ENCODE peak calls at places on chromosomes 5 and 9, in five cellular contexts. J is right lobe of liver, D is upper lobe of right lung, H is heart right ventricle, K is A549. W is an unnamed sample. For H3K4me1, the result is how much of the 10 kb centered on the place peaks cover.

GRCh38 chr5:142576303-142576702 is 109.6 kb downstream of the FGF1 start:
- DNase-seq in J (no peak), D (no peak), H (no peak), K (no peak), W (no peak)

GRCh38 chr9:109604036-109604600 is 106.0 kb upstream of the PTPN3 start:
- DNase-seq in J (no peak), D (no peak), H (no peak), K (no peak), W (no peak)

GRCh38 chr5:64971990-64972389 is 203.3 kb downstream of the CWC27 start:
- DNase-seq in J (no peak), D (no peak), H (no peak), K (no peak), W (no peak)

GRCh38 chr9:129664664-129665007 is 811 bp upstream of the PRRX2 start:
- DNase-seq in J (no peak), D (no peak), H (no peak), K (no peak), W (no peak)

GRCh38 chr5:94849324-94849723 is 230.9 kb downstream of the SLF1 start:
- DNase-seq in J (no peak), D (no peak), H (no peak), K (no peak), W (no peak)

GRCh38 chr5:93746406-93747056 is 5.1 kb upstream of the POU5F2 start:
- DNase-seq in J (no peak), D (no peak), H (no peak), K (no peak), W (no peak)

GRCh38 chr5:111820072-111820471 is 63.1 kb upstream of the NREP start:
- DNase-seq in J (no peak), D (no peak), H (no peak), K (no peak), W (no peak)

GRCh38 chr5:109989161-109989560 is 299.4 kb downstream of the MAN2A1 start:
- DNase-seq in J (no peak), D (no peak), H (no peak), K (no peak), W (no peak)

GRCh38 chr9:117413346-117414219 is 1.3 kb downstream of the ASTN2 start:
- DNase-seq in J (no peak), D (no peak), H (no peak), K (no peak), W (no peak)

GRCh38 chr9:118009585-118009984 is 305.4 kb downstream of the TLR4 start:
- DNase-seq in J (no peak), D (no peak), H (no peak), K (no peak), W (no peak)

GRCh38 chr5:72478684-72479083 is 28.5 kb downstream of the ZNF366 start:
- DNase-seq in J (no peak), D (no peak), H (no peak), K (no peak), W (no peak)

GRCh38 chr9:98884849-98885248 is 58.9 kb upstream of the COL15A1 start:
- DNase-seq in J (no peak), D (no peak), H (no peak), K (no peak), W (no peak)

GRCh38 chr5:45385321-45386058 is 310.7 kb downstream of the HCN1 start:
- DNase-seq in J (no peak), D (no peak), H (no peak), K (no peak), W (peak)

GRCh38 chr5:68252678-68253520 is 37.3 kb downstream of the PIK3R1 start:
- DNase-seq in J (no peak), D (no peak), H (peak), K (peak), W (peak)

DNA sequence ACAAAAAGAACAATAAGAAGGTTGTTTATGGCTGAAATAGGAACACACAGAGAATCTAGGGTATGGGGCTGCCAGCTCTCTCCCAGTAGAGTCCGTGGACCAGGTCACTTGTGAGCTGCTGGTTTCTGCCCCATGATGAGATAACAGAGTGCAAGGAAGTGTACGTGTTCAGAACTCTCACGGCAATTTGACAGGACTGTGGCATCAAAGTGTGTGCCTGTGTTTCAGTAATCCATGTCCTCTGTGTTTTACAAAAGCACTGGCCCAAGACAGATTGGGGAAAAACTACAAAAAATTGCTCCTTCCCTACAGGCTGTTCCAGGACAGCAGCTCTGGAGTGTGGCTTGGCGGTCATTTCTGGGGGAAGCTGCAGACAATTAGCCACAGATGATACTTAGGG is 184.6 kb downstream of the AUH start:
- DNase-seq in J (peak), D (no peak), H (no peak), K (no peak), W (no peak)
- H3K27ac ChIP-seq in J (no peak), D (no peak), H (no peak), K (no peak), W (no peak)

GRCh38 chr9:2022560-2022959 is 7.4 kb downstream of the SMARCA2 start:
- DNase-seq in J (no peak), D (no peak), H (no peak), K (no peak), W (no peak)

GRCh38 chr9:2021731-2022130 is 6.6 kb downstream of the SMARCA2 start:
- DNase-seq in J (no peak), D (no peak), H (no peak), K (no peak), W (no peak)

GRCh38 chr9:2023042-2023441 is 7.9 kb downstream of the SMARCA2 start:
- DNase-seq in J (no peak), D (no peak), H (no peak), K (no peak), W (no peak)

GRCh38 chr9:2024888-2025781 is 10.0 kb downstream of the SMARCA2 start:
- DNase-seq in J (no peak), D (no peak), H (no peak), K (no peak), W (no peak)

DNA sequence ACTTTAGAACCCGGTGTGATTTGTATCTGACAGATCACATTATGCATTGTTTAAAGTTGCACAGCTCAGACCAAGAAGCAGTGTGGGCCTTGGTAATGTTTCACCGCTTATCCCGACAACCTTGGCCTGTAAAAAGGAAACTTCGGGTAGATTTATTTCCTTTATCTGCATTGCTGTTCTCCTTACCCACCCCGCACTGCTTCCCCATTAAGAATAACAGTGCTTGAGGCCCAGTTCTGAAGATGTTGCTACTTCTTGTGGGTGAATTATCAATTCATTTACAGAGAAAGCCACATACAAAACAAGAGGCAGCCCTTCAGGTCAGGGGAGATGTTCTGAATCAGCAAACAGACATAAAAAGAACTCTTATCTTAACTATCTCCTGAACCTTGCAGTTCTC is 8.4 kb downstream of the SMARCA2 start:
- DNase-seq in J (no peak), D (no peak), H (no peak), K (no peak), W (no peak)
- H3K4me1 ChIP-seq in J (under half), D (half or more), H (half or more), K (under half), W (half or more)

GRCh38 chr5:179261301-179262125 is 83.7 kb downstream of the ADAMTS2 start:
- DNase-seq in J (peak), D (peak), H (no peak), K (peak), W (no peak)
- TF ChIP-seq CTCF in J (no peak), D (peak), H (no peak), K (no peak), W (peak)

GRCh38 chr9:115593587-115594091 is 475.7 kb upstream of the TNC start:
- DNase-seq in J (no peak), D (no peak), H (peak), K (peak), W (no peak)

GRCh38 chr9:115595951-115596742 is 478.2 kb upstream of the TNC start:
- DNase-seq in J (no peak), D (no peak), H (no peak), K (peak), W (no peak)

GRCh38 chr9:115596743-115597080 is 478.8 kb upstream of the TNC start:
- DNase-seq in J (no peak), D (no peak), H (no peak), K (no peak), W (no peak)

GRCh38 chr9:115594551-115594950 is 476.6 kb upstream of the TNC start:
- DNase-seq in J (no peak), D (no peak), H (no peak), K (no peak), W (no peak)

GRCh38 chr9:115597330-115597729 is 479.4 kb upstream of the TNC start:
- DNase-seq in J (no peak), D (no peak), H (no peak), K (no peak), W (no peak)
- H3K27ac ChIP-seq in J (no peak), D (no peak), H (no peak), K (peak), W (no peak)

DNA sequence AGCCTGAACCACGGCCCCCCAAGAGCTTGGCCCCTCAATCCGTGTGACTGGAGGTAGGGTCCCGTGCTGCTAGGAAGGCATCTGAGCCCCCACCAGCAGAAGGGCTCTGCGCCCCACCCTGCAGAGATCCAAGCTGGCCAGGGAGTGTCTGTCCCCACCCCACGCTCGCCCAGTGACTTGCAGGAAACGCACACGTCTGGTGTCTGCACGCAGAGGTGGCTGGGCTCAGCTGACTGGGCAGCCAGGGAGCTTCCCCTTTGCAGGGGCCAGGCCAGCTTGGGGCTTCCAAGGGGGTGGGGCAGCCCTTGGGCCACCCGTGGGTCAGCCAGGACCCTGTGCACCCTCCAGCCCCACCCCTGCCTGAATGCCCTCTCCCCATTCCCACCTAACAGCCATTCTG is 24.3 kb downstream of the NOTCH1 start:
- DNase-seq in J (no peak), D (peak), H (no peak), K (no peak), W (peak)
- H3K4me1 ChIP-seq in J (half or more), D (half or more), H (under half), K (under half), W (under half)

W was measured in psoas muscle.